ENCODE peak calls at places on chromosomes 16 and 17, in six cellular contexts. H is H1, W is GM12891, E is K562, T is GM12878, F is HepG2. R is an unnamed sample.

GRCh38 chr17:83186751-83187421 is 107.5 kb downstream of the METRNL start:
- DNase-seq in H (no peak), W (no peak), E (no peak), T (no peak), F (no peak), R (no peak)

GRCh38 chr17:21400816-21401593 is 24.8 kb downstream of the KCNJ12 start:
- DNase-seq in H (no peak), W (no peak), E (no peak), T (no peak), F (no peak), R (no peak)

GRCh38 chr17:7740481-7741001 is 23.0 kb downstream of the DNAH2 start:
- DNase-seq in H (no peak), W (no peak), E (no peak), T (no peak), F (no peak), R (no peak)

GRCh38 chr17:49727353-49727752 is 19.6 kb upstream of the SLC35B1 start:
- DNase-seq in H (no peak), W (no peak), E (no peak), T (no peak), F (no peak), R (no peak)

GRCh38 chr16:51146256-51146924 is 4.7 kb downstream of the SALL1 start:
- DNase-seq in H (peak), W (no peak), E (no peak), T (no peak), F (no peak), R (no peak)

GRCh38 chr17:7702776-7703175 is 2.2 kb upstream of the EFNB3 start:
- DNase-seq in H (no peak), W (no peak), E (no peak), T (no peak), F (no peak), R (no peak)

GRCh38 chr16:1127101-1127500 is 25.8 kb upstream of the CACNA1H start:
- DNase-seq in H (no peak), W (no peak), E (no peak), T (no peak), F (no peak), R (no peak)

GRCh38 chr16:74942977-74943918 is 41.7 kb downstream of the WDR59 start:
- DNase-seq in H (no peak), W (no peak), E (no peak), T (no peak), F (no peak), R (no peak)

GRCh38 chr17:31696184-31696602 is 162.9 kb downstream of the COPRS start:
- DNase-seq in H (peak), W (no peak), E (no peak), T (no peak), F (peak), R (no peak)

GRCh38 chr16:72399811-72400210 is 227.9 kb upstream of the PMFBP1 start:
- DNase-seq in H (no peak), W (no peak), E (no peak), T (no peak), F (no peak), R (no peak)

GRCh38 chr16:14354561-14355351 is 275.3 kb downstream of the PARN start:
- DNase-seq in H (no peak), W (peak), E (no peak), T (peak), F (no peak), R (no peak)

GRCh38 chr17:74282587-74283370 is 8.7 kb downstream of the DNAI2 start:
- DNase-seq in H (no peak), W (no peak), E (peak), T (peak), F (peak), R (no peak)

GRCh38 chr17:13750783-13751484 is 149.2 kb upstream of the HS3ST3A1 start:
- DNase-seq in H (peak), W (no peak), E (peak), T (no peak), F (no peak), R (no peak)

GRCh38 chr16:51399908-51400670 is 249.0 kb upstream of the SALL1 start:
- DNase-seq in H (no peak), W (no peak), E (no peak), T (no peak), F (no peak), R (no peak)

GRCh38 chr17:39724731-39725130 is 5.6 kb downstream of the MIEN1 start:
- DNase-seq in H (no peak), W (no peak), E (no peak), T (no peak), F (no peak), R (no peak)
- TF ChIP-seq POLR2A in H (no peak), W (no peak), E (no peak), T (no peak), F (no peak), R (no peak)

GRCh38 chr16:29111421-29111820 is 126.6 kb downstream of the LAT start:
- DNase-seq in H (no peak), W (no peak), E (no peak), T (no peak), F (no peak), R (no peak)

GRCh38 chr16:29107299-29107698 is 122.4 kb downstream of the LAT start:
- DNase-seq in H (peak), W (no peak), E (no peak), T (no peak), F (no peak), R (no peak)
- TF ChIP-seq TAF1 in H (no peak), W (no peak), E (no peak), T (no peak), F (no peak), R (no peak)

GRCh38 chr16:88737298-88738166 is 31.2 kb downstream of the CTU2 start:
- DNase-seq in H (peak), W (peak), E (peak), T (peak), F (peak), R (peak)

GRCh38 chr16:88738167-88739084 is 32.1 kb downstream of the CTU2 start:
- DNase-seq in H (no peak), W (no peak), E (no peak), T (no peak), F (no peak), R (no peak)

GRCh38 chr16:88740727-88741055 is 34.4 kb downstream of the CTU2 start:
- DNase-seq in H (no peak), W (no peak), E (no peak), T (no peak), F (no peak), R (no peak)

GRCh38 chr16:88739975-88740726 is 33.8 kb downstream of the CTU2 start:
- DNase-seq in H (no peak), W (no peak), E (no peak), T (no peak), F (no peak), R (no peak)

GRCh38 chr16:88739139-88739974 is 33.1 kb downstream of the CTU2 start:
- DNase-seq in H (no peak), W (no peak), E (no peak), T (no peak), F (no peak), R (no peak)
- TF ChIP-seq POLR2AphosphoS5 in H (no peak), W (no peak), E (no peak), T (no peak), F (no peak), R (no peak)

GRCh38 chr17:75995385-75995925 is 5.2 kb upstream of the CDK3 start:
- DNase-seq in H (no peak), W (no peak), E (no peak), T (no peak), F (peak), R (no peak)

GRCh38 chr17:75994802-75995350 is 5.8 kb upstream of the CDK3 start:
- DNase-seq in H (no peak), W (no peak), E (no peak), T (no peak), F (no peak), R (no peak)

GRCh38 chr17:76000016-76000754 is 470 bp upstream of the CDK3 start:
- DNase-seq in H (peak), W (peak), E (peak), T (no peak), F (peak), R (peak)

GRCh38 chr17:75998327-75998795 is 2.3 kb upstream of the CDK3 start:
- DNase-seq in H (no peak), W (no peak), E (no peak), T (no peak), F (peak), R (no peak)

DNA sequence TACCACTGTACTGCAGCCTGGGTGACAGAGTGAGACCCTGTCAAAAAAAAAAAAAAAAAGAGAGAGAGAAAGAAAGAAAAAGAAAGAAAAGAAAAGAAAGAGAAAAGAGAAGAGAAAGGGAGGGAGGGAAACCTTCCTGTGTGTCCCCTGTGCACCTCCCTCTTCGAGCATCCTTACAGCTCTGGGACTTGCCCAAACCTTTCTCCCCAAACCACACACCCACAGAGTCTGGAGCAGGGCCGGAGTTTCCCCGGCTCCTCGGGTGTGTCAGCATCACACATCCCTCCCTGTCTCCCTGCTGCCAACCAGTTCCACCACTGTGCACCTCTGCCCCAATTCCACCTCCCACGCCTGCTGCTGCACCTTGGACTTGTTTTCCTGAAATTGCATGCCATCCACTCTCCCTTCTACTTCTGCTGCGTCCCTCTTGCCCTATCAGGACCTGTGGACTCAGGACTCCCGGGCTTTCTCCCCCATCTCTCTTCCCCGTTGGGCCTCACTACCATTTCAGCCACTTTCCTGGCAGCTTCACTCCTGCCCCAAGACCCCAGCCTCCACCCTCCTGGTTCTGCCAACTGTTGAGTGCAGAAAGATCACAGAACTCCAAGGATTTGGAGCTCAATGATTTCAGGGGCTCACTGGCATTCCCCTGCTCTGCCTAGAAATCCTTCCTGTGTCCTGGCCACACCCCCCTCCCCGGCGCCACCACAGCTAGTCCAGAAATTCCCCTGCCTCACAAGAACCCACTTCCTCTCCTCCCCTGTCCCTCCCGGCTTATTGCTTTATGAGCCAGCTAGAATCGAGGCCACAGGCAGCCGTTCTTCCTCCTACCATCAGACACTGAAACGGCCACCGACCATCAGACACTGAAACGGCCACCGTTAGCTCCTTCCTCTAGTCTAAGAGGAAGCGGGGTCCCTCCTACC is 3.7 kb upstream of the CDK3 start:
- DNase-seq in H (no peak), W (peak), E (no peak), T (peak), F (peak), R (no peak)
- TF ChIP-seq POLR2A in H (no peak), W (no peak), E (no peak), T (no peak), F (peak), R (peak)

GRCh38 chr17:5031365-5032082 is 3.7 kb downstream of the SLC52A1 start:
- DNase-seq in H (peak), W (peak), E (peak), T (peak), F (peak), R (peak)
- TF ChIP-seq TAF1 in H (no peak), W (no peak), E (no peak), T (no peak), F (no peak), R (no peak)

DNA sequence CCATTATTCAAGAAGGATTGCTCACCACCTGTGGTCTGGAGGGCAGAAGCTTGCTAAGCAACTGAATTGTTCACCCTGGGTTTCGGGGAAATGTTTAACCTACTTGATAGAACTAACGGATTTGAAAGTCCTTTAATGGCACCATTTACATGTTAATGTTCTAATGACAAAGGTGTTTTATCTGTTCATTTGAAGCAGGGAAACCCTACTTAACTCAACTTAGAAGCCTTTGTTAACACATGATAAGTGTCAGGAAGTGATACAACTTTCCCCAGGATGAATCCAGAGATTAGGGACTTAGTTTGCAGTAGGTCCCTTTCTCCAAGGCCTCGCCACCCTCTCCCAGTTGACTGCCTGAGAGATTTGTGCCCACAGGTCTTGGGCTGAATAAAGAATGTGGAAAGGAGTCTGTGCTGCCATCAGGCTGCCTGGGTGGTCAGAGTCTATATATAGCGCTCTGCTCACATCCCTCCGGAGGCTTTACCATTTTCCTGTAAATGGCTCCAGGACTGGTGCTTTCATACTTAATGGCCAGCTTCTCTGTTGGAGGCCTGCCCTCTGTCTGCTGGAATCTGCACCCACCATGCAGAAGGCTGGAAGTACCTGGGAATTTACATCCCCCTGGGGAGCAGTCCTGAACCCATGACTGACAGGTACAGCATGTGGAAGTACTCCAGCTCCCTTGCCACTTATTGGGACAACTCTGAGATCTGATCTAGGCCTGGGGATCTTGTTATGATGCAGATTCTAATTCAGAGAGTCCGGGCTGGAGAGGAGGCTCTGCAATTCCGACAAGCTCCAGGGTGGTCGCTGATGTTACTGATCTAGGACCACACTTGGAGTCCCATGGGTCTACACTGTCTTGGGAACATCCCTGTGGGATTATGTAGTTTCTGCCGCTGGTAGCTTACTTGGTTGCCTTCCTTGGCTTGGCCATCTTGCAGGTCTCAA is 99.9 kb downstream of the ASIC2 start:
- DNase-seq in H (peak), W (no peak), E (no peak), T (no peak), F (no peak), R (no peak)
- TF ChIP-seq POLR2AphosphoS5 in H (no peak), W (no peak), E (no peak), T (no peak), F (no peak), R (no peak)

GRCh38 chr17:54900457-54901229 is at the start of gene TOM1L1:
- DNase-seq in H (peak), W (peak), E (peak), T (no peak), F (peak), R (peak)
- TF ChIP-seq POLR2A in H (peak), W (no peak), E (peak), T (no peak), F (peak), R (no peak)

GRCh38 chr17:57151798-57152197 is 66.8 kb downstream of the AKAP1 start:
- DNase-seq in H (no peak), W (no peak), E (peak), T (no peak), F (no peak), R (no peak)
- TF ChIP-seq TAF1 in H (no peak), W (no peak), E (no peak), T (no peak), F (no peak), R (no peak)